ENCODE peak calls at places on chromosomes 11 and 22, in four cellular contexts. Q is WTC11, V is HepG2, F is K562. N is an unnamed sample.

GRCh38 chr11:66967670-66968425 is 7.3 kb upstream of the C11orf86 start:
- DNase-seq in Q (no peak), V (no peak), F (no peak), N (no peak)

GRCh38 chr22:44648821-44649566 is 53.0 kb upstream of the PRR5 start:
- DNase-seq in F (no peak), Q (no peak), V (no peak), N (no peak)

GRCh38 chr22:33886696-33887095 is 33.6 kb downstream of the LARGE1 start:
- DNase-seq in V (no peak), Q (no peak), F (no peak), N (no peak)

GRCh38 chr11:86395061-86395551 is 20.4 kb downstream of the CCDC81 start:
- DNase-seq in F (peak; percentile 42), Q (peak; percentile 20), V (no peak), N (no peak)

GRCh38 chr11:67384851-67385366 is 6.9 kb upstream of the RAD9A start:
- DNase-seq in F (no peak), Q (no peak), V (no peak), N (no peak)

GRCh38 chr11:41989173-41989572 is 529.7 kb upstream of the LRRC4C start:
- DNase-seq in Q (no peak), F (no peak), V (no peak), N (no peak)

GRCh38 chr22:29208879-29209623 is 3.4 kb downstream of the EMID1 start:
- DNase-seq in F (no peak), V (no peak), Q (no peak), N (peak; percentile 25)

GRCh38 chr11:100671471-100671870 is 15.6 kb upstream of the ARHGAP42 start:
- DNase-seq in Q (no peak), V (peak; percentile 11), F (no peak), N (no peak)

GRCh38 chr11:8100151-8100550 is 19.1 kb downstream of the TUB start:
- DNase-seq in Q (no peak), F (no peak), V (no peak), N (no peak)

GRCh38 chr22:35977136-35977535 is 51.5 kb downstream of the RBFOX2 start:
- DNase-seq in Q (no peak), V (no peak), F (no peak), N (no peak)

GRCh38 chr11:101707477-101707876 is 123.7 kb upstream of the TRPC6 start:
- DNase-seq in V (no peak), F (no peak), Q (peak; percentile 12), N (no peak)

GRCh38 chr11:30855383-30856006 is 269.3 kb upstream of the MPPED2 start:
- DNase-seq in Q (no peak), F (no peak), V (peak; percentile 2), N (no peak)

GRCh38 chr11:66866007-66866406 is 9.1 kb downstream of the LRFN4 start:
- DNase-seq in F (no peak), V (no peak), Q (no peak), N (no peak)

GRCh38 chr22:27409299-27409698 is 392.3 kb downstream of the MN1 start:
- DNase-seq in Q (no peak), V (peak; percentile 16), F (no peak), N (no peak)

GRCh38 chr11:94032066-94032465 is 10.9 kb downstream of the HEPHL1 start:
- DNase-seq in F (no peak), Q (no peak), V (no peak), N (no peak)

GRCh38 chr11:79406376-79406775 is 34.5 kb downstream of the TENM4 start:
- DNase-seq in Q (no peak), V (no peak), F (no peak), N (peak; percentile 57)

GRCh38 chr11:13354335-13354734 is 76.7 kb downstream of the BMAL1 start:
- DNase-seq in F (peak; percentile 41), V (no peak), Q (peak; percentile 40), N (no peak)

GRCh38 chr11:65870706-65871681 is 1.6 kb downstream of the EFEMP2 start:
- DNase-seq in V (no peak), Q (no peak), F (no peak), N (no peak)

GRCh38 chr22:21961886-21962654 is 9.4 kb upstream of the PPM1F start:
- DNase-seq in F (no peak), V (no peak), Q (no peak), N (no peak)

GRCh38 chr22:27983361-27983791 is 64.3 kb upstream of the PITPNB start:
- DNase-seq in V (no peak), Q (no peak), F (no peak), N (no peak)

GRCh38 chr11:69010964-69011623 is 2.0 kb downstream of the MRGPRF start:
- DNase-seq in F (peak; percentile 82), Q (peak; percentile 85), V (no peak), N (no peak)

GRCh38 chr22:45978275-45978713 is 1.3 kb upstream of the WNT7B start:
- DNase-seq in F (no peak), Q (no peak), V (no peak), N (no peak)

GRCh38 chr11:3021125-3021524 is 29.0 kb upstream of the NAP1L4 start:
- DNase-seq in V (peak; percentile 88), Q (peak; percentile 48), F (peak; percentile 45), N (no peak)
- TF ChIP-seq ETV6 in V (no peak), Q (no peak), F (no peak), N (no peak)

GRCh38 chr11:14445542-14446530 is 53.8 kb downstream of the COPB1 start:
- DNase-seq in V (no peak), Q (no peak), F (no peak), N (no peak)
- TF ChIP-seq ETV6 in V (no peak), Q (no peak), F (no peak), N (no peak)

DNA sequence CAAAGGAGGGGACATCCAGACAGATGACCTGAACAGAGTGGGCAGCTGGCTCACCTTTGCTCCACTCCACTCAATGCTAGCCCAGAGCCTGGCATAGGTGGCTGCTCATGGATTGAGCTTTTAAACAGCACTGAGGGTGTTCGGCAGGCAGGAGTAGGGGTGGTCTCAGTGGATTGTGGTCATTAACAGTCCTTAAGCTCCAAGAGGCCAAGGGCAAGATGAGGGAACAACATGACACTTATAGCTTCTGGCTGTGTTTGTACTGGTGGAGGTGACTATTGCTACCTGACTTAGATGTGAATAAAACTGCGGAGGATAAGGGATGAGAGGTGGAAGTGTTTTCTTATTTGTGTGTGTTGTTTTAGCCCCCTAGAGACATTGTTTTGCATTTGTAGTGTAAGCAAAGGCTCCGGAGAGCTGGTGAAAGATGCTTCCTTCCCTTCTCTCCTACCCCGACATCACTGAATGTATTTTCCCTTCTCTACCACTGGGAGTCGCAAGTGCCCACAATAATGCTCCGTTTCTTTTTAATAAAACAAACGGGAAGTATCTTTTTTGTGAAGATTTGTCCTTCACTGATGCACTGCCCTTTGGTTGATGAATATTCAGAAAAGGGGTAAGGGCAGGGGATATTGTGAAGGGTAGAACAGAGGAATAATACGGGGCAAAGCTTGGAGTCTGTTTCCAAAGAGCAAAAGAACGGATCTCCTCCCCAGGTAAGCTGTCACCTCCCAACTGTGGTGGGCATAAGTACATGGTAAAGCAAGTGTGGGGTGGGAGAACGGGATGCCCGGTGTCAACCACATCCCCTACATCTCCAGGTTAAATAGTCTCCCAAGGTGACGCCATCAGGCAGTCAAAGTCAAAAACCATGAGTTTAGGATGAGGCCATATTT is 27.5 kb upstream of the MTNR1B start:
- DNase-seq in Q (no peak), V (peak; percentile 23), F (peak; percentile 31), N (no peak)
- TF ChIP-seq ETV6 in Q (no peak), V (no peak), F (no peak), N (no peak)

GRCh38 chr11:109971184-109971523 is 122.0 kb upstream of the ZC3H12C start:
- DNase-seq in Q (no peak), V (no peak), F (no peak), N (no peak)
- TF ChIP-seq ETV6 in Q (no peak), V (no peak), F (no peak), N (no peak)

GRCh38 chr11:74770456-74770855 is 21.8 kb downstream of the RNF169 start:
- DNase-seq in Q (no peak), F (no peak), V (no peak), N (no peak)

GRCh38 chr11:74771139-74771538 is 22.5 kb downstream of the RNF169 start:
- DNase-seq in Q (no peak), V (no peak), F (no peak), N (no peak)

GRCh38 chr11:74777038-74777437 is 28.4 kb downstream of the RNF169 start:
- DNase-seq in V (no peak), Q (no peak), F (no peak), N (no peak)

GRCh38 chr11:74776546-74776945 is 27.9 kb downstream of the RNF169 start:
- DNase-seq in Q (no peak), F (no peak), V (no peak), N (no peak)

GRCh38 chr11:74773481-74773880 is 24.8 kb downstream of the RNF169 start:
- DNase-seq in V (no peak), F (no peak), Q (no peak), N (no peak)
- TF ChIP-seq ETV6 in V (no peak), F (no peak), Q (no peak), N (no peak)

DNA sequence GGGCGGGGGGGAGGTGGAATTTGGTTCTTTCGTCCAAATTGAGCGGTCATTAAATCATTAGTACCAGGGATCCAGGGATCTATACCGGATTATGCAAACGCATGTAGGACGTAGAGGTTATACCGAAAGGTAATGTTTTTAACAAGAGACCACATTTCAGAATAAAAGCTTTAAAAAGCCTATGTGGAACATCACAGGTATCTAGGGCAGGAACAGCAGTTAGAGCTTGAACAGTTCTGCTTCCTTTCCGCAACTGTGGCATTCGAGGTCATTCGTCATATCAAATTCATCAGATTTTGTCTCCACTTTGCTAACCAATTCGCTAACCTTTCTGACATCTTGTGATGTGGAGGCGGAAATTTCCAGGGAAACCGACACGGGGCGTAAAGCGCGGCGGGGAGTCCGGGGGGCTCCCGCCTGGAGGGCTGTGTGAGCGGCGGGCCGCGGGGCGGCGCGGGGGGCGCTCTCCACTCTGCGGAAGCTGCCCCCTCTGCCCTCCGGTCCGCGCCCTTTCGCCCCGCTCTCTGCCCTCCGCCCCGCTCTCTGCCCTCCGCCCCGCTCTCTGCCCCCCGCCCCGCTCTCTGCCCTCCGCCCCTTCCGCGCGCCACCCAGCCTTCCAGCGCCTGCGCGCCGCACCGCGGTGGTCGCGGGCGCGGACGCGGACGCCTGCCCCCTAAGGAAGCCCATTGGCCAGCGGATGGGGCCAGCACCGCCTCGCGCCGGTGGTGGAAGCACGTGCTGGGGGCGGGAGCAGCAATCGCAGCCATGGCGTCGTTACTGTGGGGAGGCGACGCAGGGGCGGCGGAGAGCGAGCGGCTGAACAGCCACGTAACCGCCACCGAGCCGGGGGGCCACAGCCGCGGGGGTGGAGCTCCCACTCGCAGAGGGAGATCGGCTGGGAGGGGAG is at the start of gene DDX25:
- DNase-seq in F (no peak), V (no peak), Q (peak; percentile 78), N (no peak)
- TF ChIP-seq ETV6 in F (no peak), V (no peak), Q (peak; percentile 100), N (no peak)

DNA sequence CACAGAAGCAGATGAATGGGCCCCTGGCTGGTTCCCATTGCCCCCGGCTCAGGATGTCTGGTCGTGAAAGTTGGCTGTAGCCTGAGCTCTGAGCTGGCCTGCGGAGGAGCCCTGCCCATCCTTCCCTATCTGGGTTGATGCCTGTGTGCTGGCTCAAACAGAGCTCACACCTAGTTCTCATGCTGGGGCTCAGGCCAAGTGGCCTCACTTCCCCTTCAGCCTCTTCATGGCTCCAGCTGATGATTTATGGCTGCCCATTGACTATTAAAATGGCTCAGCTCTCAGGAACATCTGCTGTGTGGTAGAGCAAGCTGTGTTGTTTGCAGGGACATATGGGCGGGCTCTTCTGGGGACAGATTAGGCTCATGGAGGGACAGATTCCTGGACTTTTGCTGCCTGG is 64.7 kb downstream of the ADAMTS15 start:
- DNase-seq in F (no peak), V (no peak), Q (no peak), N (no peak)
- TF ChIP-seq ETV6 in F (no peak), V (no peak), Q (no peak), N (no peak)

GRCh38 chr22:23225337-23225723 is 45.0 kb downstream of the BCR start:
- DNase-seq in Q (no peak), F (no peak), V (no peak), N (no peak)
- TF ChIP-seq ETV6 in Q (no peak), F (no peak), V (no peak), N (no peak)

N was measured in GM12878.